ENCODE peak calls at places on chromosomes 1 and 21, in eight cellular contexts. Y, B, E, Q, A, Z, N and C are unnamed samples.
A peak's percentile ranks its signal among the peaks of the same experiment; 100 is the strongest.

GRCh38 chr1:215375386-215375785 is 191.7 kb upstream of the KCTD3 start:
- DNase-seq in B (no peak), Q (no peak), Z (no peak), E (no peak), Y (no peak), N (no peak), A (no peak), C (no peak)

GRCh38 chr1:99481391-99481996 is 164.4 kb upstream of the PALMD start:
- DNase-seq in A (peak; percentile 60), E (no peak), Z (no peak), B (peak; percentile 30), N (no peak), Y (peak; percentile 23), Q (no peak), C (no peak)

GRCh38 chr1:20446796-20447195 is 39.2 kb downstream of the CAMK2N1 start:
- DNase-seq in Z (no peak), Q (peak; percentile 29), B (no peak), E (no peak), N (no peak), A (no peak), Y (no peak), C (no peak)

GRCh38 chr1:52268372-52268771 is 97.6 kb downstream of the CC2D1B start:
- DNase-seq in N (no peak), E (no peak), Q (no peak), Y (no peak), Z (no peak), B (no peak), A (no peak), C (no peak)

GRCh38 chr1:94608142-94608851 is 66.7 kb upstream of the F3 start:
- DNase-seq in Y (peak; percentile 57), Q (no peak), E (no peak), B (no peak), A (peak; percentile 41), N (no peak), Z (no peak), C (no peak)

GRCh38 chr21:33751533-33751932 is 109.2 kb downstream of the ITSN1 start:
- DNase-seq in A (no peak), E (no peak), N (no peak), Q (no peak), Z (no peak), Y (no peak), B (no peak), C (no peak)

GRCh38 chr1:150272379-150272840 is at the start of gene C1orf54:
- DNase-seq in Z (no peak), E (peak; percentile 87), A (no peak), N (no peak), Y (peak; percentile 26), Q (no peak), B (no peak), C (no peak)

GRCh38 chr1:217660353-217661062 is 29.4 kb downstream of the SPATA17 start:
- DNase-seq in Z (peak; percentile 17), E (no peak), N (no peak), Q (no peak), B (peak; percentile 18), Y (no peak), A (peak; percentile 8), C (no peak)

GRCh38 chr1:22814176-22815042 is 103.8 kb downstream of the EPHB2 start:
- DNase-seq in E (peak; percentile 96), Y (peak; percentile 48), B (peak; percentile 73), A (no peak), N (no peak), Z (no peak), Q (no peak), C (no peak)

GRCh38 chr1:209072481-209072880 is 511.0 kb upstream of the CAMK1G start:
- DNase-seq in B (no peak), N (no peak), A (no peak), Y (no peak), Z (no peak), E (no peak), Q (no peak), C (no peak)

GRCh38 chr1:204046346-204046745 is 26.6 kb upstream of the SOX13 start:
- DNase-seq in A (no peak), Y (no peak), Z (no peak), Q (no peak), B (no peak), N (no peak), E (no peak), C (no peak)

GRCh38 chr1:78096976-78097375 is 51.2 kb downstream of the GIPC2 start:
- DNase-seq in Z (no peak), E (no peak), B (no peak), Y (no peak), N (no peak), A (no peak), Q (no peak), C (no peak)

GRCh38 chr21:44927587-44928461 is 7.1 kb upstream of the ITGB2 start:
- DNase-seq in E (no peak), N (no peak), Q (no peak), A (peak; percentile 39), Z (no peak), B (no peak), Y (peak; percentile 54), C (no peak)

GRCh38 chr21:9759972-9760371 is 761.4 kb upstream of the TPTE start:
- DNase-seq in B (no peak), A (no peak), Q (no peak), Y (no peak), N (no peak), E (no peak), Z (no peak), C (no peak)

GRCh38 chr1:70893381-70893780 is 154.2 kb downstream of the PTGER3 start:
- DNase-seq in N (no peak), Q (no peak), E (no peak), A (no peak), Y (no peak), B (no peak), Z (no peak), C (no peak)

GRCh38 chr1:65881070-65881594 is 88.4 kb downstream of the PDE4B start:
- DNase-seq in Y (no peak), Z (no peak), N (no peak), E (no peak), A (no peak), B (no peak), Q (no peak), C (no peak)

GRCh38 chr1:202852163-202852904 is 36.6 kb downstream of the RABIF start:
- DNase-seq in Y (peak; percentile 35), B (peak; percentile 67), E (no peak), N (peak; percentile 63), A (peak; percentile 39), Z (peak; percentile 39), Q (no peak), C (peak; percentile 38)

GRCh38 chr1:93991269-93991668 is 82.0 kb upstream of the GCLM start:
- DNase-seq in B (no peak), Z (no peak), Q (no peak), A (no peak), E (no peak), N (no peak), Y (no peak), C (no peak)

DNA sequence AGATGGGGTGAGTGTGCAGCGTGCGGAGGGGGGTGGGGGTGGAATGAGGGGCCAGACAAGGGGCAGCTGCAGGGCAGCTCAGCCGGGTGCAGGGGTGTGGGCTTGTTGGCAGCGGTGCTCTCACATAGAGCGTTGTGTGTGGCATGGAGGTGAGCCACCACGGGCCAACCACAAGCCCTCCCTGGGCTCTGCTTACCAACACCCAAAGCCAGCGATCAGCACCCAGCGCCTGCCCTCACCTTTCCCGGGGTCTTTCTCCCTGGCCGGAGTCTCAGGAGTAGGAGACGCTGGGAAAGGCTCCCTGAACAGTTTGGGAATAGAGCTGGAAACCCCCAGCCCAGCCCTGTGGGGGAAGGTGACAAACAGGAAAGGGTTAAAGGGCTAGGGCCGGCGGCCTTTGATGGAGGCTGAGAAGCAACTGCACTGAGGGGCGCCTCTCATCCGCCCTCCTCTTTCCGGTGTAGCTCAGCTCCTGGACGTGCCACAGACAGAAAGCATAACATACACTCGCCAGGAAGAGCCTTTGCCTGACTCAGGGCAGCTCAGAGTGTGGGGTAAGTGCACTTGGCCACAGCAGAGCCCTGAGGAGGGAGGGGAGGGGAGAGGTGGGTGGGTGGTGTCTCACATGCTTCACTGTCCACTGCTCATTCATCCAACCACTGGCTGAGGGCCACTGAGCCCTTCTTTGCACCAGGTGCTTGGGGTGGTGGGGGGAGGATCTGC is 577 bp downstream of the IKBKE start:
- DNase-seq in E (no peak), Q (no peak), Z (no peak), B (no peak), Y (peak; percentile 51), N (peak; percentile 38), A (peak; percentile 68), C (peak; percentile 48)
- TF ChIP-seq POLR2AphosphoS5 in E (no peak), Q (no peak), Z (no peak), B (no peak), Y (no peak), N (no peak), A (no peak), C (no peak)

DNA sequence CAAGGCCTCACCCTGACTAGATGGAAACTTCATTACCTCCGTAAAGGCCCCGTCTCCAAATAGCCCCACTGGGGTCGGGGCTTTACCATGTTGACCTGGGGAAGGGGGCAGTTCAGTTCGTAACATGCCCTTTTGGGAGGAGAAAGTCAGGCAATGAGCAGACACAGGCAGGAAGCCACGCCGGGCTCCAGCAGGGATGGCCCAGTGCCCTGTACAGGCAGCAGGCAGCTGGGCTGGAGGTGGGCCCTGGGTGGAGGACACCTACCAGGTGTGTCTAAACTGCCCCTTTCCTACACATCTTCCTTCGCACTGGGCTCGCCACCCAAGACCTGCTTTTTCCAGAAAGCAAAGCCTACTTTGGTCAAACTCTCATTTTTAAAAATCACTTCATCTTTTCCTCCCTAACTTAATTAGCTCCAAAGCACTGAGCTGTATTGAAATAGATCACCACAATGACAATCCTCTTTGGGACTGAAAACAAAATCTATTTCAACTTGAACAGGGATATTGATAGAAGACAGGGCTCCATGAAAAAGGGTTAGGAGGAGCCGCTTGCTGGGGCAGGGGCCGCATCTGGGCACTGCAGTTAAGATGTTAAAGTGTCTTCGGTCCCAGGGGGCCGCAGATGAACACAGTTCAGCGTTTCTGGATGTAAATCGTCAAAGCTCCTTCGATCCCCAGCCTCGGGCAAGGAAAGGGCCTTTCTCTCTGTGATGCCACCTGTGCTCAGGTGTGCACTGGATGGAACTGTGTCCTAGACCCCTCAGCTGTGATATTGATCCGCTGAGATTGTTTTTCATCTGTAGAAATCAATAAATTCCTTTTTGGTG is 104.6 kb downstream of the PDE9A start:
- DNase-seq in A (no peak), Q (no peak), N (no peak), Y (no peak), E (no peak), Z (no peak), B (no peak), C (no peak)
- TF ChIP-seq POLR2AphosphoS5 in A (no peak), Q (no peak), N (no peak), Y (no peak), E (no peak), Z (no peak), B (no peak), C (no peak)

DNA sequence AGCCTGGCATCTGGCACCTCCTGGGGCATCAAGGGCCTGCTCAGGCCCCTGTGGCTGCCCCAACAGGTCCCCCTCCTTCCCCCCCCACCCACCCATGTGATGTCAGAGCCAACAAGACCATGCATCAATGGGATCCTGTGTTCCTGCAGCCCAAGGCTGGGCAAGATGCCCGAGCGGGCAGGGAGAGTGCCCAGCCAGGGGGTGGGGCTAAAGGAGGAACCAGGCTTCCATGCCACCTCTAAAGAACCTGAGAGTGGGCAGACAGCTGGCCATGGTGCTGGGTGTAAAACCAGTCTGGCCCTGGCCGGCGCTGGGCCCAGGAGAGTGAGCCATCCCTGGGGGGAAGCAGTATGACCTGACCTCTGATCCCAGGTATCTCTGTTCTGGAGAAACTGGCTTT is 7.6 kb downstream of the COL16A1 start:
- DNase-seq in Y (peak; percentile 31), E (peak; percentile 83), B (no peak), Q (no peak), A (no peak), Z (no peak), N (peak; percentile 79), C (no peak)
- TF ChIP-seq POLR2AphosphoS5 in Y (no peak), E (no peak), B (no peak), Q (no peak), A (no peak), Z (no peak), N (no peak), C (no peak)

GRCh38 chr1:184472117-184472516 is 85.3 kb downstream of the C1orf21 start:
- DNase-seq in E (no peak), B (no peak), Y (no peak), Z (no peak), N (no peak), A (no peak), Q (no peak), C (no peak)
- TF ChIP-seq POLR2AphosphoS5 in E (no peak), B (no peak), Y (no peak), Z (no peak), N (no peak), A (no peak), Q (no peak), C (no peak)